ENCODE peak calls at places on chromosomes 11 and 22, in eight cellular contexts. B, C, L, V, P, Y, H and A are unnamed samples.

GRCh38 chr22:38163844-38164577 is 17.6 kb downstream of the PLA2G6 start:
- DNase-seq in B (no peak), C (no peak), L (no peak), V (peak), P (no peak), Y (no peak), H (no peak), A (peak)

GRCh38 chr11:8298801-8299786 is 35.4 kb upstream of the LMO1 start:
- DNase-seq in B (no peak), C (no peak), L (no peak), V (no peak), P (no peak), Y (no peak), H (no peak), A (no peak)

GRCh38 chr11:31160504-31161422 is 208.8 kb downstream of the DCDC1 start:
- DNase-seq in B (no peak), C (no peak), L (no peak), V (peak), P (no peak), Y (no peak), H (no peak), A (no peak)

GRCh38 chr11:125955856-125956255 is 10.0 kb downstream of the VSIG10L2 start:
- DNase-seq in B (no peak), C (no peak), L (no peak), V (no peak), P (no peak), Y (no peak), H (no peak), A (no peak)

GRCh38 chr22:41380993-41381328 is 781 bp upstream of the TEF start:
- DNase-seq in B (peak), C (peak), L (no peak), V (peak), P (no peak), Y (peak), H (peak), A (peak)

GRCh38 chr11:84671325-84672019 is 955.7 kb downstream of the DLG2 start:
- DNase-seq in B (no peak), C (no peak), L (no peak), V (no peak), P (no peak), Y (no peak), H (no peak), A (no peak)

GRCh38 chr11:36356201-36356600 is 60.1 kb downstream of the PRR5L start:
- DNase-seq in B (no peak), C (no peak), L (no peak), V (no peak), P (no peak), Y (no peak), H (no peak), A (no peak)

GRCh38 chr22:37194750-37195149 is 6.7 kb upstream of the C1QTNF6 start:
- DNase-seq in B (no peak), C (no peak), L (no peak), V (no peak), P (no peak), Y (no peak), H (no peak), A (no peak)

GRCh38 chr11:29783506-29783905 is 233.3 kb downstream of the KCNA4 start:
- DNase-seq in B (no peak), C (no peak), L (no peak), V (no peak), P (no peak), Y (no peak), H (no peak), A (no peak)

GRCh38 chr11:45859661-45860140 is 12.4 kb downstream of the CRY2 start:
- DNase-seq in B (peak), C (peak), L (no peak), V (no peak), P (no peak), Y (peak), H (peak), A (no peak)

GRCh38 chr22:25002241-25002985 is 49.9 kb downstream of the KIAA1671 start:
- DNase-seq in B (no peak), C (no peak), L (no peak), V (no peak), P (no peak), Y (peak), H (no peak), A (no peak)

GRCh38 chr11:70091651-70092050 is 13.5 kb downstream of the ANO1 start:
- DNase-seq in B (no peak), C (no peak), L (no peak), V (no peak), P (no peak), Y (no peak), H (no peak), A (no peak)

GRCh38 chr11:59208956-59209355 is 3.8 kb downstream of the MPEG1 start:
- DNase-seq in B (no peak), C (no peak), L (no peak), V (no peak), P (no peak), Y (no peak), H (no peak), A (no peak)

GRCh38 chr11:64759131-64759721 is 548 bp downstream of the PYGM start:
- DNase-seq in B (no peak), C (no peak), L (peak), V (no peak), P (no peak), Y (no peak), H (no peak), A (no peak)

GRCh38 chr11:46665356-46665755 is 35.1 kb downstream of the ARHGAP1 start:
- DNase-seq in B (no peak), C (no peak), L (no peak), V (no peak), P (no peak), Y (no peak), H (no peak), A (no peak)

GRCh38 chr11:131652231-131652630 is 281.8 kb downstream of the NTM start:
- DNase-seq in B (no peak), C (no peak), L (no peak), V (no peak), P (no peak), Y (no peak), H (no peak), A (no peak)

GRCh38 chr22:39405346-39406085 is 5.9 kb downstream of the TAB1 start:
- DNase-seq in B (no peak), C (peak), L (no peak), V (no peak), P (no peak), Y (no peak), H (peak), A (no peak)

GRCh38 chr22:35008213-35008612 is 57.7 kb upstream of the ISX start:
- DNase-seq in B (no peak), C (no peak), L (no peak), V (no peak), P (no peak), Y (no peak), H (no peak), A (no peak)

GRCh38 chr11:130189492-130190210 is 30.1 kb downstream of the ST14 start:
- DNase-seq in B (no peak), C (no peak), L (peak), V (no peak), P (no peak), Y (no peak), H (no peak), A (no peak)

GRCh38 chr11:123363556-123363955 is 66.5 kb upstream of the GRAMD1B start:
- DNase-seq in B (no peak), C (no peak), L (no peak), V (no peak), P (no peak), Y (no peak), H (no peak), A (no peak)

GRCh38 chr22:38718414-38718813 is 12.7 kb downstream of the GTPBP1 start:
- DNase-seq in B (peak), C (peak), L (no peak), V (peak), P (no peak), Y (peak), H (peak), A (peak)

GRCh38 chr22:40524392-40525249 is 111.9 kb downstream of the MRTFA start:
- DNase-seq in B (no peak), C (no peak), L (no peak), V (no peak), P (no peak), Y (peak), H (no peak), A (peak)

GRCh38 chr11:64232182-64233018 is 2.0 kb upstream of the VEGFB start:
- DNase-seq in B (no peak), C (no peak), L (peak), V (no peak), P (no peak), Y (no peak), H (no peak), A (no peak)

GRCh38 chr11:62456630-62457029 is 37.8 kb downstream of the SCGB1A1 start:
- DNase-seq in B (no peak), C (no peak), L (no peak), V (no peak), P (no peak), Y (no peak), H (no peak), A (no peak)

GRCh38 chr11:61142424-61142823 is 18.8 kb downstream of the VPS37C start:
- DNase-seq in B (no peak), C (no peak), L (no peak), V (no peak), P (no peak), Y (no peak), H (no peak), A (no peak)

GRCh38 chr22:41237707-41238569 is 2.8 kb downstream of the CHADL start:
- DNase-seq in B (no peak), C (peak), L (peak), V (peak), P (peak), Y (peak), H (no peak), A (no peak)